ENCODE peak calls at places on chromosomes 2 and 18, in seven cellular contexts. I is body of pancreas, S is mammary epithelial cell, C is mesothelial cell of epicardium, V is hepatocyte, H is NB4, A is Caco-2. F is an unnamed sample.

GRCh38 chr2:100383306-100383705 is 34.2 kb downstream of the CHST10 start:
- DNase-seq in I (no peak), S (no peak), C (no peak), V (peak), H (no peak), A (no peak), F (no peak)

GRCh38 chr2:120780402-120780801 is 44.7 kb downstream of the GLI2 start:
- DNase-seq in I (no peak), S (no peak), C (no peak), V (no peak), H (no peak), A (no peak), F (no peak)

GRCh38 chr2:186992597-186992996 is 143.6 kb upstream of the ZSWIM2 start:
- DNase-seq in I (no peak), S (no peak), C (no peak), V (no peak), H (no peak), A (no peak), F (no peak)

GRCh38 chr2:99851811-99852210 is 290.6 kb downstream of the AFF3 start:
- DNase-seq in I (no peak), S (no peak), C (no peak), V (no peak), H (no peak), A (no peak), F (no peak)

GRCh38 chr18:79401494-79402208 is 5.9 kb downstream of the NFATC1 start:
- DNase-seq in I (no peak), S (no peak), C (no peak), V (no peak), H (no peak), A (no peak), F (no peak)

GRCh38 chr2:237441605-237442004 is 27.6 kb upstream of the COL6A3 start:
- DNase-seq in I (no peak), S (no peak), C (no peak), V (peak), H (no peak), A (no peak), F (no peak)

GRCh38 chr2:31402388-31402787 is 12.2 kb downstream of the XDH start:
- DNase-seq in I (no peak), S (no peak), C (no peak), V (no peak), H (no peak), A (no peak), F (no peak)

GRCh38 chr2:43143756-43144155 is 82.7 kb downstream of the ZFP36L2 start:
- DNase-seq in I (no peak), S (no peak), C (no peak), V (no peak), H (no peak), A (no peak), F (no peak)

GRCh38 chr2:38377501-38378258 is 607 bp upstream of the ATL2 start:
- DNase-seq in I (peak), S (no peak), C (no peak), V (peak), H (no peak), A (no peak), F (no peak)

GRCh38 chr18:12010187-12010802 is 29.0 kb downstream of the IMPA2 start:
- DNase-seq in I (peak), S (no peak), C (no peak), V (no peak), H (no peak), A (peak), F (no peak)

GRCh38 chr2:179936654-179937053 is 70.4 kb downstream of the CWC22 start:
- DNase-seq in I (no peak), S (peak), C (no peak), V (peak), H (peak), A (peak), F (no peak)

GRCh38 chr18:39946623-39947061 is 2008.4 kb upstream of the PIK3C3 start:
- DNase-seq in I (peak), S (peak), C (no peak), V (peak), H (no peak), A (peak), F (no peak)

GRCh38 chr18:59671533-59671932 is 25.7 kb downstream of the CCBE1 start:
- DNase-seq in I (no peak), S (no peak), C (no peak), V (no peak), H (no peak), A (no peak), F (no peak)

GRCh38 chr18:74866577-74866976 is 268.9 kb downstream of the ZNF407 start:
- DNase-seq in I (no peak), S (no peak), C (no peak), V (no peak), H (no peak), A (no peak), F (no peak)

GRCh38 chr2:74149249-74149530 is 1.5 kb upstream of the BOLA3 start:
- DNase-seq in I (no peak), S (no peak), C (no peak), V (no peak), H (no peak), A (no peak), F (no peak)

GRCh38 chr18:35721431-35722081 is 140.0 kb downstream of the GALNT1 start:
- DNase-seq in I (no peak), S (no peak), C (no peak), V (no peak), H (no peak), A (no peak), F (no peak)

GRCh38 chr2:175025946-175026345 is 20.8 kb upstream of the CHN1 start:
- DNase-seq in I (no peak), S (no peak), C (no peak), V (no peak), H (no peak), A (no peak), F (no peak)

GRCh38 chr2:12728221-12728777 is 11.6 kb downstream of the TRIB2 start:
- DNase-seq in I (no peak), S (no peak), C (no peak), V (no peak), H (peak), A (no peak), F (no peak)

GRCh38 chr18:4282954-4283353 is 172.2 kb downstream of the DLGAP1 start:
- DNase-seq in I (no peak), S (no peak), C (no peak), V (no peak), H (no peak), A (no peak), F (no peak)

GRCh38 chr2:201909961-201910361 is 103.6 kb downstream of the CDK15 start:
- DNase-seq in I (no peak), S (peak), C (no peak), V (peak), H (peak), A (no peak), F (no peak)

GRCh38 chr18:26757263-26758019 is 108.1 kb downstream of the AQP4 start:
- DNase-seq in I (peak), S (no peak), C (no peak), V (peak), H (no peak), A (peak), F (no peak)

GRCh38 chr2:85560812-85561279 is 447 bp downstream of the GGCX start:
- DNase-seq in I (no peak), S (no peak), C (no peak), V (no peak), H (no peak), A (no peak), F (no peak)

GRCh38 chr2:106886916-106887758 is 1.2 kb upstream of the ST6GAL2 start:
- DNase-seq in I (peak), S (peak), C (peak), V (peak), H (no peak), A (peak), F (no peak)

GRCh38 chr2:102062802-102063201 is 71.0 kb downstream of the IL1R2 start:
- DNase-seq in I (no peak), S (no peak), C (no peak), V (no peak), H (no peak), A (no peak), F (no peak)

GRCh38 chr2:38966678-38967077 is 77.0 kb downstream of the ARHGEF33 start:
- DNase-seq in I (no peak), S (no peak), C (no peak), V (no peak), H (no peak), A (no peak), F (no peak)

GRCh38 chr2:134648547-134648946 is 70.3 kb downstream of the TMEM163 start:
- DNase-seq in I (no peak), S (peak), C (no peak), V (no peak), H (no peak), A (no peak), F (no peak)

GRCh38 chr18:31325051-31325450 is 7.1 kb downstream of the DSG1 start:
- DNase-seq in I (no peak), S (peak), C (no peak), V (peak), H (no peak), A (no peak), F (no peak)

GRCh38 chr2:171798156-171798815 is 95.8 kb downstream of the SLC25A12 start:
- DNase-seq in I (no peak), S (peak), C (no peak), V (no peak), H (peak), A (no peak), F (no peak)

GRCh38 chr2:124120246-124120645 is 95.2 kb downstream of the CNTNAP5 start:
- DNase-seq in I (no peak), S (no peak), C (no peak), V (no peak), H (no peak), A (no peak), F (no peak)

GRCh38 chr18:55868909-55869308 is 280.9 kb upstream of the TCF4 start:
- DNase-seq in I (no peak), S (peak), C (no peak), V (no peak), H (no peak), A (no peak), F (no peak)

GRCh38 chr2:96773922-96774321 is 13.2 kb downstream of the CNNM4 start:
- DNase-seq in I (no peak), S (no peak), C (no peak), V (no peak), H (no peak), A (no peak), F (no peak)

GRCh38 chr2:104820126-104820525 is 33.8 kb upstream of the POU3F3 start:
- DNase-seq in I (no peak), S (no peak), C (no peak), V (no peak), H (no peak), A (no peak), F (no peak)

GRCh38 chr2:206275274-206276160 is 1.1 kb downstream of the ZDBF2 start:
- DNase-seq in I (peak), S (peak), C (no peak), V (peak), H (peak), A (no peak), F (no peak)

GRCh38 chr18:54033087-54033486 is 191.4 kb downstream of the MBD2 start:
- DNase-seq in I (no peak), S (no peak), C (no peak), V (no peak), H (no peak), A (no peak), F (no peak)

GRCh38 chr2:231660860-231661259 is 47.5 kb upstream of the PTMA start:
- DNase-seq in I (peak), S (no peak), C (no peak), V (no peak), H (peak), A (peak), F (no peak)

GRCh38 chr2:38035968-38036367 is 40.0 kb downstream of the CYP1B1 start:
- DNase-seq in I (no peak), S (no peak), C (no peak), V (no peak), H (no peak), A (no peak), F (no peak)

GRCh38 chr2:207133862-207134519 is 31.8 kb downstream of the KLF7 start:
- DNase-seq in I (peak), S (no peak), C (no peak), V (peak), H (peak), A (peak), F (no peak)

DNA sequence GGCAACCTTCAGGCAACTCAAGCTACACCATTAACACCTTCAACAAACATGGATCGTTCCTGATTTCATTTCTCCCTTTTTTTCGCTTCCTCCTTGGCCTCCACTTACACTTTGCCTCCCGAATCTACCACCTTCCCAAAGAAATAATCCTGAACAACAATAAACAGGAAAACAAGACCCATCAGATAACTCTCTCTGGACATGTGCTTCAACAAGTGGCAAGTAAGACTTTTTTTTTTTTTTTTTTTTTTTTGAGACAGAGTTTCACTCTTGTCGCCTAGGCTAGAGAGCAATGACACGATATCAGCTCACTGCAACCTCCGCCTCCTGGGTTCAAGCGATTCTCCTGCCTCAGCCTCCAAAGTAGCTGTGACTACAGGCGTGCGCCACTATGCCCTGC is 35.3 kb downstream of the ZNF521 start:
- DNase-seq in I (no peak), S (no peak), C (no peak), V (no peak), H (no peak), A (no peak), F (no peak)
- TF ChIP-seq CTCF in I (no peak), S (no peak), C (no peak), V (no peak), H (no peak), A (no peak), F (no peak)

DNA sequence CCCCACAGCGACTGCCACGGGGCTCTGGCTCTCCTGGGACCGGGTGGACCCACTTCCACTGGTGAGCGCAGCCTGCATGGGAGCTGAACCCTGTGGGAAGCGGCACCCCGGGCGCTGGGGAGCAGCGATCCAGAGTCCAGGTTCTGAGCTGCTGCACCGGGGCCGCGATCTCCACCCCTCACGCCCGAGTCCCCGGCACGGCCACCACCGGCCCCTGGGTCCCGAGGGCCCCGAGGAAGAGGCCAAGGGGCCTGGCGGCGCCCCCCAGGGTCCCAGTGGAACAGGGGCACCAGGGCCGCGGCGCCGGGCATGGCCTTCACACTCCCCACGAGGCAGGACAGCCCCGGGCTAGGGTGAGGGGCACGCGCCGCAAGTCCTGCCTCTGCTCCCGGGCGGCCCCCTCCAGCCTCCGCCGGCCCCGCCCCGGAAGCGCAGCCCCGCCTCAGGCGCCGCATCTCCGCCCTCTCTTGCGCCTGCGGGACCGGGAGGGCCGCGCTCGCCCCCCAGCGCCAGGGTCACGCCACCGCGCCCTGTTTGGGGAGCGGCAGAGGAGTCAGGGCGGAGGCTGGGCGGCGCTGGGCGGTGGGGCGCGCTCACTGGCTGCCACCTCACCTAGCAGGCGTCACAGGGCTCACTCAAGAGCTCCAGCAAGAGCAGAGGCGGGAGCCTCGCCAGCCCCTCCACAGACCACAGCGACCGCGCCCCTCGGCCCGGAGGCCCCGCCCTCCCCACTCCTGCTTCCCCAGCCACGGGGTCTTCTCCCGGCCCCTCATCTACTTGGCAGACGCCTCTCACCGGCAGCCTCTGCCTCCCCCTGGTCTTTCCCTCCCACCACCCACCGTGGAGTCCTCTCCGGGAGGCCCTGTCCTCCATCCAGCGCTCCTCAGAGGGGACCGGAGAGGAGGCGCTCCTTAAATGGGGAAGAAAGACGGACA is 26.8 kb downstream of the THAP4 start:
- DNase-seq in I (peak), S (peak), C (peak), V (peak), H (peak), A (no peak), F (peak)
- TF ChIP-seq CTCF in I (peak), S (peak), C (peak), V (peak), H (peak), A (no peak), F (no peak)

DNA sequence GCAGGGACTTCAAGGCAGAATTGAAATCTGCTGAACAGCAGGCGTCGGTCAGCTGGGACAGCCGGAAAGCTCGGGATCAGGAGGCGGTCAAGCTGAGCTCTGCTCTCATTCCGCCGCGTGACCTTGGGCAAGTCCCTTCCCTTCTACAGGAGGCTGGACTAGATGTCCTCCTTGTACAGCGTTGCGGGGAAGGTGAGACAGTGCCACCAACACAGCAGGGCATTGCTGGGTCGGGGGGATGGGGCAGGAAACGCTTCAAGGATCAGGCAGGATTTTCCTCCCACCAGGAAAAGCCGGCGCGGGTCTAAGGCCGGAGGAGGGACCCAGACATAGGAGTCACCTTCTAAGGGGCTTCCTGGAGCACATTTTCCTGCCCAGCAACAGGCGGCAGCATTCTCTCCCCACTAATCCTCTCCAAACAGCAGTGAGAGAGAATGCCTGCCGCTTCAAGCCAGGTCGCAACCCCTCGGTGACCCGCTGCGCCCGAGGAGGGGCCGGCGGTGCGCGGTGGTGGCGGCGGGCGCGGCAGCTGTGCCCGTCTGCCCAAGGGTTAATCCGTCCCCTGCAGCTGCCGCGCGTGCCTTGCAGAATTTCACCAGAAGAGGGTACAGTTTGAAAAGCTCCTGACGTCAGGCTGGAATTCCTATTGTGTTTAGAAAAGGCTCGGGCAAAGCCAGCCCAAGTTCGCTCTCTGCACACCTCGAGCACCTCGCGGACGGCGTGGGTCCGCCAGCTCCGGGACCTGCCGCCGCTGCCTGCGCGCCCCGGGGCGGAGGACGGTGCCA is at the start of gene KCNF1:
- DNase-seq in I (peak), S (peak), C (no peak), V (peak), H (peak), A (peak), F (peak)
- TF ChIP-seq CTCF in I (peak), S (peak), C (no peak), V (peak), H (no peak), A (peak), F (no peak)

DNA sequence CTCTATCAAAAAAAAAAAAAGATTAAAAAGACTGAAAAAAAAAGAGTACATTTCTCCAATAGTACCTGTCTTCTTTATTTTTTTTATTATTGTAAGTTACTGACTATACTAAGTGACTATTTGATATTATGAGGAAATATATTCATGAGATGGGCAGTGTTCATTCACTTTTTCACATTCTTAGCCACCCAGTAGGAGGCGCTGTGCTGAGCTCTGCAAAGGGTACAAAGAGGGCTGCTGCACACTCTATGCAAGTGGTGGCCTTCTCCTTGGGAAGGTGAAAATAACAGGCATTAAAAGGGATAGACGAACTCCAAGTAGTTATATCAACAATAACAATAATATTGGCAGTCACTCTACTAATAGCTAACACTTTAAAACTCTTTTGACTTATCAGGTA is 1034.9 kb upstream of the FANCL start:
- DNase-seq in I (no peak), S (no peak), C (no peak), V (no peak), H (peak), A (no peak), F (no peak)
- TF ChIP-seq CTCF in I (no peak), S (peak), C (no peak), V (peak), H (peak), A (peak), F (peak)

DNA sequence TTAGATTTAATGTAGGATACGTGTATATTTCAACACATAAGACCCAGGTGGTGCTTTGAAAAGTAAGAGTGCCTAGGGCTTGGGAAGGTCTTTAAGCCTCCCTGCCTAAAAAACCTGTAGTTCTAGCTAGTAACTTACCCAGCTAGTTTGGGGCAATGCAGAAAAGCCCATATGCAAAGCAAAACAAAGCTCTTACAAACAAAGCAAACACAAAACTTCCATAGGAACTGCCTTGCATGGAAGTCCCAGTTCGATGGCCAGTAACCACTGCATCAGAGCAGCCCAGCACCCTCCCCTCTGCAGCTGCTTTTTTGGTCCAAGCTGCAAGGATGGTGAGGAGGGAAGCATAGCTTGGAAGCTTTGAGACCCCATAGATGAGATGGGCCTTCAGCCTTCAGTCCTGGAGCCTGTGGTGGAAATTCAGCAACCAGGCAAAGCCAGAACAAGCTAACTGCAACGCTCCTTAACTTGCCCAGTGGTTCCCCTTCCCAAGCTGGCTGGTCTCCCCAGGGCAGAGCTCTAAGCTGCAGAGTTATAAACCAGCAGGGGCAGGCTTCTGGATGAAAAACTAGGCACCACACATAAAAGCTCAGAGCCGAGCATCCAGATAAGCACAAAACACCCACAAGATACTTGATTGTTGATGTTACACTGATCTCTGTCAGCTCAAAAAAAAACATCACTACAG is 16.2 kb downstream of the C2orf76 start:
- DNase-seq in I (no peak), S (no peak), C (no peak), V (no peak), H (peak), A (peak), F (no peak)
- TF ChIP-seq CTCF in I (no peak), S (no peak), C (no peak), V (peak), H (no peak), A (peak), F (no peak)

GRCh38 chr2:145138626-145139025 is 618.7 kb upstream of the ZEB2 start:
- DNase-seq in I (no peak), S (no peak), C (no peak), V (no peak), H (no peak), A (no peak), F (no peak)
- TF ChIP-seq CTCF in I (no peak), S (no peak), C (no peak), V (no peak), H (no peak), A (no peak), F (no peak)

GRCh38 chr2:221969087-221969829 is 329.5 kb downstream of the PAX3 start:
- DNase-seq in I (peak), S (peak), C (no peak), V (peak), H (peak), A (peak), F (peak)
- TF ChIP-seq CTCF in I (peak), S (peak), C (peak), V (peak), H (peak), A (peak), F (peak)

F was measured in D721Med.